ENCODE peak calls at places on chromosome 11, in four cellular contexts. One of them, this sample, is unnamed.

GRCh38 chr11:2462986-2463765 is 18.4 kb downstream of the KCNQ1 start:
- DNase-seq in astrocyte of the spinal cord: no peak
- DNase-seq in GDM1: no peak
- DNase-seq in hippocampal formation: no peak
- DNase-seq in this sample: no peak

GRCh38 chr11:9575531-9576240 is 2.2 kb downstream of the WEE1 start:
- DNase-seq in GDM1: no peak
- DNase-seq in hippocampal formation: no peak
- DNase-seq in astrocyte of the spinal cord: peak
- DNase-seq in this sample: no peak

GRCh38 chr11:71065794-71066193 is 186.6 kb downstream of the SHANK2 start:
- DNase-seq in GDM1: peak
- DNase-seq in astrocyte of the spinal cord: no peak
- DNase-seq in hippocampal formation: no peak
- DNase-seq in this sample: peak

GRCh38 chr11:4095509-4096230 is 1.1 kb downstream of the RRM1 start:
- DNase-seq in GDM1: no peak
- DNase-seq in hippocampal formation: no peak
- DNase-seq in astrocyte of the spinal cord: peak
- DNase-seq in this sample: no peak

GRCh38 chr11:127564803-127565202 is 564.2 kb upstream of the KIRREL3 start:
- DNase-seq in GDM1: no peak
- DNase-seq in astrocyte of the spinal cord: peak
- DNase-seq in hippocampal formation: no peak
- DNase-seq in this sample: no peak

GRCh38 chr11:112174789-112175595 is at the start of gene BCO2:
- DNase-seq in GDM1: peak
- DNase-seq in astrocyte of the spinal cord: peak
- DNase-seq in hippocampal formation: peak
- DNase-seq in this sample: no peak

GRCh38 chr11:9982796-9983579 is 311.0 kb downstream of the SBF2 start:
- DNase-seq in hippocampal formation: no peak
- DNase-seq in GDM1: no peak
- DNase-seq in astrocyte of the spinal cord: peak
- DNase-seq in this sample: no peak

GRCh38 chr11:16484434-16484833 is 128.1 kb upstream of the SOX6 start:
- DNase-seq in hippocampal formation: no peak
- DNase-seq in GDM1: no peak
- DNase-seq in astrocyte of the spinal cord: no peak
- DNase-seq in this sample: no peak